ENCODE peak calls at places on chromosomes 13 and 19, in four cellular contexts. J is uterus, Y is epithelial cell of esophagus, O is BJ. U is an unnamed sample.

GRCh38 chr19:18153555-18154134 is 682 bp downstream of the PIK3R2 start:
- DNase-seq in J (no peak), Y (no peak), O (no peak), U (no peak)

GRCh38 chr13:101453784-101454201 is 1.3 kb downstream of the ITGBL1 start:
- DNase-seq in J (no peak), Y (peak), O (no peak), U (peak)

GRCh38 chr19:7692417-7693088 is 9.4 kb downstream of the FCER2 start:
- DNase-seq in J (no peak), Y (no peak), O (no peak), U (no peak)

GRCh38 chr19:30340724-30341595 is 31.2 kb upstream of the ZNF536 start:
- DNase-seq in J (no peak), Y (no peak), O (no peak), U (no peak)

GRCh38 chr13:111388851-111389500 is 68.5 kb downstream of the TEX29 start:
- DNase-seq in J (no peak), Y (no peak), O (no peak), U (no peak)

GRCh38 chr13:41970918-41971317 is 10.0 kb upstream of the VWA8 start:
- DNase-seq in J (no peak), Y (no peak), O (no peak), U (no peak)

GRCh38 chr13:94128430-94128829 is 351.1 kb downstream of the DCT start:
- DNase-seq in J (peak), Y (no peak), O (no peak), U (no peak)

GRCh38 chr13:43195551-43195950 is 172.2 kb downstream of the DNAJC15 start:
- DNase-seq in J (no peak), Y (peak), O (no peak), U (peak)

GRCh38 chr19:49916839-49917733 is 11.9 kb upstream of the ATF5 start:
- DNase-seq in J (no peak), Y (peak), O (no peak), U (peak)

GRCh38 chr19:1401138-1401888 is at the start of gene GAMT:
- DNase-seq in J (no peak), Y (no peak), O (no peak), U (peak)

GRCh38 chr19:22427587-22428298 is 5.6 kb upstream of the ZNF98 start:
- DNase-seq in J (no peak), Y (no peak), O (no peak), U (no peak)

GRCh38 chr13:77579971-77580370 is 44.5 kb downstream of the SCEL start:
- DNase-seq in J (no peak), Y (no peak), O (no peak), U (no peak)

GRCh38 chr13:36814465-36814864 is 4.6 kb upstream of the RFXAP start:
- DNase-seq in J (no peak), Y (peak), O (no peak), U (no peak)

GRCh38 chr13:21046203-21046602 is 15.2 kb downstream of the LATS2 start:
- DNase-seq in J (no peak), Y (no peak), O (no peak), U (no peak)

GRCh38 chr19:33177417-33177976 is 16.6 kb upstream of the LRP3 start:
- DNase-seq in J (no peak), Y (no peak), O (no peak), U (peak)

GRCh38 chr19:8215783-8216182 is 6.6 kb downstream of the CERS4 start:
- DNase-seq in J (no peak), Y (no peak), O (no peak), U (no peak)

GRCh38 chr19:1621021-1621420 is 15.8 kb upstream of the UQCR11 start:
- DNase-seq in J (no peak), Y (no peak), O (no peak), U (no peak)

GRCh38 chr13:31947105-31947504 is 84.5 kb upstream of the FRY start:
- DNase-seq in J (no peak), Y (no peak), O (no peak), U (no peak)

GRCh38 chr13:94599877-94600276 is 1.8 kb upstream of the GPR180 start:
- DNase-seq in J (no peak), Y (no peak), O (no peak), U (no peak)

GRCh38 chr13:20607015-20607414 is 40.1 kb downstream of the IFT88 start:
- DNase-seq in J (no peak), Y (no peak), O (no peak), U (no peak)

GRCh38 chr19:12956446-12957388 is at the start of gene GADD45GIP1:
- DNase-seq in J (peak), Y (peak), O (no peak), U (peak)

GRCh38 chr19:15629003-15629880 is 11.5 kb upstream of the CYP4F3 start:
- DNase-seq in J (peak), Y (peak), O (no peak), U (peak)

GRCh38 chr13:78129850-78130249 is 211.2 kb upstream of the EDNRB start:
- DNase-seq in J (no peak), Y (no peak), O (no peak), U (no peak)

GRCh38 chr19:33804021-33804799 is 7.5 kb downstream of the KCTD15 start:
- DNase-seq in J (peak), Y (peak), O (no peak), U (no peak)

GRCh38 chr13:94858856-94859811 is 146.8 kb upstream of the SOX21 start:
- DNase-seq in J (peak), Y (no peak), O (no peak), U (no peak)

GRCh38 chr19:18053571-18054219 is 33.0 kb downstream of the IL12RB1 start:
- DNase-seq in J (no peak), Y (peak), O (no peak), U (no peak)

DNA sequence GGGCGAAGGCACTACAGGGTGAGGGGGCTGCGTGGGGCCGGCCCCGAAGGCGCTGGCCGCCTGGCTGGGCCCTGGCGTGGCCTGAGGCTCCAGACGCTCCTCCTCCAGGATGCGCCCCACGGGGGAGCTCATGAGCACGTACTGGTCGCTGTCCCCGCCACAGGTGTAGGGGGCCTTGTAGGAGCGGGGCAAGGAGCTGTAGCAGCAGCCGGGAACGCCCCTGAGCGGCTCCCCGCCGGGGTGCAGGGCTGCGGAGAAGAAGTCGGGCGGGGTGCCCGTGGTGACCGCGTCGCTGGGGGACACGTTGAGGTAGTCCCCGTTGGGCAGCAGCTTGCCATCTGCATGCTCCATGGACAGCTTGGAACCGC is 3.0 kb downstream of the IRS2 start:
- DNase-seq in J (no peak), Y (no peak), O (no peak), U (no peak)
- TF ChIP-seq CTCF in J (no peak), Y (no peak), O (peak), U (no peak)

GRCh38 chr13:51913421-51914136 is 51.8 kb downstream of the CCDC70 start:
- DNase-seq in J (no peak), Y (no peak), O (no peak), U (no peak)
- TF ChIP-seq CTCF in J (no peak), Y (no peak), O (no peak), U (no peak)

GRCh38 chr19:14361824-14362223 is 19.4 kb upstream of the ADGRE5 start:
- DNase-seq in J (no peak), Y (no peak), O (no peak), U (peak)
- TF ChIP-seq CTCF in J (peak), Y (no peak), O (peak), U (no peak)

GRCh38 chr19:28281676-28282075 is 931.3 kb downstream of the UQCRFS1 start:
- DNase-seq in J (no peak), Y (no peak), O (no peak), U (no peak)
- TF ChIP-seq CTCF in J (no peak), Y (no peak), O (no peak), U (no peak)

DNA sequence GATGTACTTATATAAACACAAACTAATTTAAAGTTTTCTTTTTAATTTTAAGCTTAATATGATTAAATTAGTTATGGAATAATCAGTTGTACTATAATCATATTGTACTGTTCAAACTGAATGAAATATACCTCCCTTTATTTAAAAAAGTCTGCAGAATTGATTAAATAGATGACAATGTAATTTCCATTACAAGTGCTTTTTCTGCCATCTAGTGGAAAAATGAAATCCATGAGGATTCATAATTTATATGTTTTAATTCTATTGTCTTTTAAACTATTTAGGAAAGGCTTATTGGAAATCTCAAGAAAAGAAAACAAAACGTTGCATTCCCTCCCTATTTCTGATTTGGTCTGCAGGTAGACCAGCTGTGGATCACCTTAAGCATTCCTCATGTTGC is 30.8 kb downstream of the MZT1 start:
- DNase-seq in J (no peak), Y (peak), O (no peak), U (no peak)
- TF ChIP-seq CTCF in J (no peak), Y (peak), O (peak), U (no peak)

DNA sequence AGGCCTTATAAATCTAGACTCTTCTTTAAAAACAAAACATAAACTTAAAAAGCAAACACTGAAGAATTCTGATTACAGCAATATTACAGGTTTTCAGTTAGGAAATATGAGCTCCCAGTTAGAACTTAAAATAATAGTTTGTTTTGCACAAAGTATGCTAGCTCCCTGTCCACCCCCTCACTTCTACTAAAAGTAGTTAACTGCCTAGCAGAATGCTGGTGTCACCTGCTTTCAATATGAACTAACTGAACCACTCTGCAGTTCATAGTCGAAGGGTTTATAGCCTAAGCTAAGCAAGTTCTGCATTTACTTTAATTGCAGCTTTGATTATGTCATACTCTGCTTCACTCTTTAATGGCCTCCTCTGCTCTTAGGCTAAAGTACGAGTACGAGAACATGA is 278.6 kb upstream of the ARGLU1 start:
- DNase-seq in J (no peak), Y (no peak), O (no peak), U (no peak)
- TF ChIP-seq CTCF in J (no peak), Y (no peak), O (no peak), U (no peak)

GRCh38 chr13:112583592-112584277 is 4.2 kb downstream of the TUBGCP3 start:
- DNase-seq in J (no peak), Y (no peak), O (no peak), U (peak)

GRCh38 chr13:112588490-112589297 is 741 bp upstream of the TUBGCP3 start:
- DNase-seq in J (no peak), Y (no peak), O (no peak), U (no peak)

GRCh38 chr13:112587767-112588489 is at the start of gene TUBGCP3:
- DNase-seq in J (peak), Y (peak), O (peak), U (peak)

GRCh38 chr13:112586334-112586733 is 1.6 kb downstream of the TUBGCP3 start:
- DNase-seq in J (no peak), Y (no peak), O (no peak), U (peak)

GRCh38 chr13:112587359-112587766 is 590 bp downstream of the TUBGCP3 start:
- DNase-seq in J (peak), Y (peak), O (peak), U (peak)
- TF ChIP-seq CTCF in J (no peak), Y (no peak), O (peak), U (peak)

GRCh38 chr13:28964052-28964451 is 143.9 kb downstream of the MTUS2 start:
- DNase-seq in J (no peak), Y (no peak), O (no peak), U (no peak)
- TF ChIP-seq CTCF in J (no peak), Y (no peak), O (no peak), U (no peak)